ENCODE peak calls at places on chromosomes 11 and 22, in ten cellular contexts. V is lung, C is endothelial cell of umbilical vein, H is GM23338, Q is AG04450, B is stomach, P is GM12865, T is tibial artery, J is coronary artery, F is fibroblast of the aortic adventitia. U is an unnamed sample.

GRCh38 chr22:37503850-37504249 is 15.4 kb downstream of the CARD10 start:
- DNase-seq in V (no peak), C (peak; percentile 44), H (no peak), Q (no peak), B (peak; percentile 56), P (no peak), T (peak; percentile 37), J (no peak), F (no peak), U (no peak)

GRCh38 chr11:78190374-78190773 is 1.7 kb downstream of the USP35 start:
- DNase-seq in V (no peak), C (no peak), H (no peak), Q (no peak), B (no peak), P (peak; percentile 24), T (no peak), J (no peak), F (no peak), U (no peak)

GRCh38 chr11:22169833-22170232 is 23.1 kb upstream of the ANO5 start:
- DNase-seq in V (no peak), C (no peak), H (peak; percentile 27), Q (no peak), B (no peak), P (no peak), T (no peak), J (no peak), F (no peak), U (peak; percentile 9)

GRCh38 chr11:19747634-19748280 is 35.1 kb downstream of the NAV2 start:
- DNase-seq in V (no peak), C (no peak), H (no peak), Q (no peak), B (no peak), P (no peak), T (no peak), J (no peak), F (no peak), U (no peak)

GRCh38 chr22:24153353-24153752 is 27.9 kb upstream of the SUSD2 start:
- DNase-seq in V (no peak), C (no peak), H (no peak), Q (no peak), B (no peak), P (peak; percentile 24), T (no peak), J (no peak), F (no peak), U (peak; percentile 34)

GRCh38 chr22:41976070-41976901 is 7.0 kb downstream of the SEPTIN3 start:
- DNase-seq in V (no peak), C (no peak), H (peak; percentile 61), Q (no peak), B (peak; percentile 61), P (peak; percentile 38), T (no peak), J (no peak), F (no peak), U (no peak)

GRCh38 chr11:131373326-131373725 is 2.9 kb downstream of the NTM start:
- DNase-seq in V (no peak), C (no peak), H (peak; percentile 30), Q (no peak), B (no peak), P (no peak), T (no peak), J (no peak), F (no peak), U (no peak)

GRCh38 chr22:42581762-42582716 is 28.3 kb downstream of the SERHL2 start:
- DNase-seq in V (peak; percentile 81), C (peak; percentile 79), H (peak; percentile 85), Q (no peak), B (peak; percentile 80), P (peak; percentile 86), T (peak; percentile 75), J (no peak), F (peak; percentile 59), U (peak; percentile 74)

GRCh38 chr22:24697671-24698082 is 76.8 kb downstream of the PIWIL3 start:
- DNase-seq in V (peak; percentile 76), C (peak; percentile 51), H (no peak), Q (no peak), B (peak; percentile 79), P (no peak), T (peak; percentile 69), J (no peak), F (no peak), U (no peak)

GRCh38 chr11:74671520-74672196 is 59.6 kb downstream of the CHRDL2 start:
- DNase-seq in V (peak; percentile 19), C (no peak), H (no peak), Q (no peak), B (no peak), P (no peak), T (no peak), J (no peak), F (peak; percentile 53), U (peak; percentile 51)

GRCh38 chr11:132024587-132025295 is 654.3 kb downstream of the NTM start:
- DNase-seq in V (no peak), C (peak; percentile 47), H (no peak), Q (peak; percentile 43), B (no peak), P (peak; percentile 66), T (no peak), J (no peak), F (peak; percentile 71), U (peak; percentile 47)

GRCh38 chr11:79097279-79097875 is 343.5 kb downstream of the TENM4 start:
- DNase-seq in V (no peak), C (no peak), H (no peak), Q (no peak), B (no peak), P (no peak), T (peak; percentile 29), J (no peak), F (peak; percentile 82), U (peak; percentile 50)

DNA sequence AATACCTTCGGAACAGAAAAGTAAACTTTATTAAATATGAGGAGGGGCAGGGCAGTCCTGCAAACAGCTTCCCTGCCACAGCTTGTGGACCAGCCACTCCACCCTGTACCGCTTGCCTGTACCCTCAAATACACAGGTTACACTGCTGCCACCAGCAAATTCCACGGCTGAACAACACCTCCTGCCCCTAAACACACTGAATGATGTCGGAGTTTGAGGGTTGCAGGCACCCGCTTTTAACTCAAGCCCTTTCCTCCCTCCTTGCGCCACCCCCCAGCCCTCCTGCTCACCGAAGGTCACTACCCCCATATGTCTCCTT is 4.0 kb downstream of the VSIG2 start:
- DNase-seq in V (no peak), C (no peak), H (no peak), Q (no peak), B (no peak), P (no peak), T (no peak), J (no peak), F (no peak), U (no peak)
- TF ChIP-seq CTCF in V (no peak), C (no peak), H (no peak), Q (no peak), B (no peak), P (no peak), T (no peak), J (no peak), F (no peak), U (no peak)

GRCh38 chr11:64007629-64008282 is 21.5 kb downstream of the OTUB1 start:
- DNase-seq in V (peak; percentile 76), C (peak; percentile 45), H (peak; percentile 95), Q (no peak), B (peak; percentile 91), P (no peak), T (peak; percentile 75), J (no peak), F (peak; percentile 53), U (peak; percentile 30)
- H3K4me3 ChIP-seq in V (no peak overlapping the region), C (peak overlapping the region; percentile 8), H (peak overlapping the region; percentile 74), Q (peak overlapping the region; percentile 39), B (peak overlapping the region; percentile 51), P (no peak overlapping the region), T (peak overlapping the region; percentile 44), J (peak overlapping the region; percentile 75), F (peak overlapping the region; percentile 42), U (peak overlapping the region; percentile 17)

GRCh38 chr11:134097146-134097545 is 28.3 kb downstream of the JAM3 start:
- DNase-seq in V (no peak), C (no peak), H (no peak), Q (no peak), B (no peak), P (no peak), T (no peak), J (no peak), F (no peak), U (no peak)

GRCh38 chr11:134101292-134101691 is 32.4 kb downstream of the JAM3 start:
- DNase-seq in V (no peak), C (no peak), H (no peak), Q (no peak), B (no peak), P (no peak), T (no peak), J (no peak), F (peak; percentile 59), U (peak; percentile 44)

GRCh38 chr11:134100171-134100570 is 31.3 kb downstream of the JAM3 start:
- DNase-seq in V (no peak), C (no peak), H (no peak), Q (no peak), B (no peak), P (no peak), T (no peak), J (no peak), F (no peak), U (no peak)

GRCh38 chr11:134098566-134099184 is 29.8 kb downstream of the JAM3 start:
- DNase-seq in V (no peak), C (no peak), H (peak; percentile 64), Q (no peak), B (no peak), P (peak; percentile 34), T (no peak), J (no peak), F (no peak), U (no peak)
- TF ChIP-seq CTCF in V (no peak), C (peak; percentile 12), H (peak; percentile 76), Q (peak; percentile 3), B (no peak), P (peak; percentile 29), T (no peak), J (no peak), F (peak; percentile 9), U (no peak)

GRCh38 chr11:9731256-9731655 is 67.4 kb downstream of the SWAP70 start:
- DNase-seq in V (no peak), C (no peak), H (no peak), Q (no peak), B (no peak), P (no peak), T (no peak), J (no peak), F (no peak), U (no peak)

GRCh38 chr11:9722023-9722422 is 58.1 kb downstream of the SWAP70 start:
- DNase-seq in V (no peak), C (no peak), H (no peak), Q (no peak), B (no peak), P (no peak), T (no peak), J (no peak), F (no peak), U (no peak)

GRCh38 chr11:9728058-9728457 is 64.2 kb downstream of the SWAP70 start:
- DNase-seq in V (no peak), C (no peak), H (no peak), Q (no peak), B (no peak), P (no peak), T (no peak), J (no peak), F (no peak), U (no peak)

GRCh38 chr11:9722893-9723292 is 59.0 kb downstream of the SWAP70 start:
- DNase-seq in V (no peak), C (no peak), H (peak; percentile 16), Q (no peak), B (no peak), P (no peak), T (no peak), J (no peak), F (no peak), U (no peak)

GRCh38 chr11:9726313-9727022 is 62.6 kb downstream of the SWAP70 start:
- DNase-seq in V (no peak), C (peak; percentile 84), H (no peak), Q (peak; percentile 37), B (no peak), P (peak; percentile 60), T (no peak), J (no peak), F (peak; percentile 65), U (peak; percentile 59)
- H3K4me3 ChIP-seq in V (no peak overlapping the region), C (no peak overlapping the region), H (no peak overlapping the region), Q (no peak overlapping the region), B (no peak overlapping the region), P (no peak overlapping the region), T (no peak overlapping the region), J (no peak overlapping the region), F (no peak overlapping the region), U (no peak overlapping the region)

U was measured in fibroblast of pulmonary artery.